ENCODE peak calls at places on chromosomes 3 and 15, in six cellular contexts. One of them, this sample, is unnamed. For H3K36me3, the result is how much of the 10 kb centered on the place peaks cover.

GRCh38 chr3:12235691-12236090 is 53.2 kb upstream of the PPARG start:
- DNase-seq in thyroid gland: no peak
- DNase-seq in CD8-positive, alpha-beta T cell: no peak
- DNase-seq in suprapubic skin: no peak
- DNase-seq in ovary: no peak
- DNase-seq in PC-9: no peak
- DNase-seq in this sample: no peak

GRCh38 chr3:129938140-129938930 is 36.2 kb upstream of the TRH start:
- DNase-seq in thyroid gland: no peak
- DNase-seq in suprapubic skin: no peak
- DNase-seq in PC-9: no peak
- DNase-seq in CD8-positive, alpha-beta T cell: no peak
- DNase-seq in ovary: no peak
- DNase-seq in this sample: peak

GRCh38 chr3:194275231-194275671 is 75.9 kb downstream of the CPN2 start:
- DNase-seq in CD8-positive, alpha-beta T cell: no peak
- DNase-seq in ovary: peak
- DNase-seq in suprapubic skin: peak
- DNase-seq in thyroid gland: no peak
- DNase-seq in PC-9: peak
- DNase-seq in this sample: peak

GRCh38 chr3:11558002-11558401 is 85.7 kb downstream of the VGLL4 start:
- DNase-seq in ovary: no peak
- DNase-seq in suprapubic skin: no peak
- DNase-seq in CD8-positive, alpha-beta T cell: no peak
- DNase-seq in PC-9: no peak
- DNase-seq in thyroid gland: no peak
- DNase-seq in this sample: no peak

GRCh38 chr3:12507871-12508281 is 23.6 kb downstream of the TSEN2 start:
- DNase-seq in suprapubic skin: no peak
- DNase-seq in ovary: peak
- DNase-seq in PC-9: peak
- DNase-seq in thyroid gland: no peak
- DNase-seq in CD8-positive, alpha-beta T cell: no peak
- DNase-seq in this sample: no peak

GRCh38 chr3:28544831-28545230 is 196.2 kb upstream of the AZI2 start:
- DNase-seq in thyroid gland: no peak
- DNase-seq in suprapubic skin: no peak
- DNase-seq in ovary: no peak
- DNase-seq in CD8-positive, alpha-beta T cell: no peak
- DNase-seq in PC-9: no peak
- DNase-seq in this sample: no peak

GRCh38 chr3:133576169-133576568 is 2.7 kb downstream of the CDV3 start:
- DNase-seq in thyroid gland: no peak
- DNase-seq in CD8-positive, alpha-beta T cell: no peak
- DNase-seq in ovary: no peak
- DNase-seq in suprapubic skin: no peak
- DNase-seq in PC-9: no peak
- DNase-seq in this sample: no peak

GRCh38 chr3:79820089-79820488 is 52.3 kb upstream of the ROBO1 start:
- DNase-seq in thyroid gland: no peak
- DNase-seq in suprapubic skin: no peak
- DNase-seq in ovary: no peak
- DNase-seq in PC-9: no peak
- DNase-seq in CD8-positive, alpha-beta T cell: no peak
- DNase-seq in this sample: no peak

GRCh38 chr15:80093854-80094418 is 34.5 kb downstream of the ZFAND6 start:
- DNase-seq in CD8-positive, alpha-beta T cell: no peak
- DNase-seq in ovary: peak
- DNase-seq in suprapubic skin: no peak
- DNase-seq in PC-9: no peak
- DNase-seq in thyroid gland: peak
- DNase-seq in this sample: peak

GRCh38 chr3:115783938-115784738 is 160.8 kb downstream of the GAP43 start:
- DNase-seq in suprapubic skin: peak
- DNase-seq in PC-9: peak
- DNase-seq in thyroid gland: peak
- DNase-seq in ovary: peak
- DNase-seq in CD8-positive, alpha-beta T cell: peak
- DNase-seq in this sample: peak

GRCh38 chr3:131543714-131544113 is 40.9 kb upstream of the MRPL3 start:
- DNase-seq in CD8-positive, alpha-beta T cell: no peak
- DNase-seq in ovary: peak
- DNase-seq in thyroid gland: peak
- DNase-seq in PC-9: peak
- DNase-seq in suprapubic skin: no peak
- DNase-seq in this sample: peak

GRCh38 chr3:45003859-45004258 is 22.2 kb upstream of the CLEC3B start:
- DNase-seq in suprapubic skin: no peak
- DNase-seq in PC-9: no peak
- DNase-seq in thyroid gland: no peak
- DNase-seq in ovary: no peak
- DNase-seq in CD8-positive, alpha-beta T cell: no peak
- DNase-seq in this sample: no peak

GRCh38 chr3:57164217-57164605 is 942 bp downstream of the IL17RD start:
- DNase-seq in thyroid gland: peak
- DNase-seq in PC-9: no peak
- DNase-seq in CD8-positive, alpha-beta T cell: no peak
- DNase-seq in ovary: peak
- DNase-seq in suprapubic skin: no peak
- DNase-seq in this sample: no peak

GRCh38 chr3:14328422-14328821 is 74.0 kb upstream of the SLC6A6 start:
- DNase-seq in suprapubic skin: no peak
- DNase-seq in thyroid gland: no peak
- DNase-seq in CD8-positive, alpha-beta T cell: no peak
- DNase-seq in ovary: no peak
- DNase-seq in PC-9: no peak
- DNase-seq in this sample: no peak

GRCh38 chr15:70750203-70750869 is 13.0 kb downstream of the UACA start:
- DNase-seq in PC-9: no peak
- DNase-seq in suprapubic skin: no peak
- DNase-seq in CD8-positive, alpha-beta T cell: no peak
- DNase-seq in thyroid gland: no peak
- DNase-seq in ovary: no peak
- DNase-seq in this sample: no peak

GRCh38 chr3:52528596-52529375 is 4.9 kb downstream of the NT5DC2 start:
- DNase-seq in CD8-positive, alpha-beta T cell: no peak
- DNase-seq in PC-9: no peak
- DNase-seq in suprapubic skin: peak
- DNase-seq in ovary: no peak
- DNase-seq in thyroid gland: no peak
- DNase-seq in this sample: peak

GRCh38 chr3:100289339-100289738 is 28.5 kb downstream of the TBC1D23 start:
- DNase-seq in thyroid gland: no peak
- DNase-seq in suprapubic skin: no peak
- DNase-seq in PC-9: no peak
- DNase-seq in ovary: no peak
- DNase-seq in CD8-positive, alpha-beta T cell: no peak
- DNase-seq in this sample: no peak

GRCh38 chr3:126053949-126054569 is 29.9 kb downstream of the SLC41A3 start:
- DNase-seq in thyroid gland: no peak
- DNase-seq in PC-9: no peak
- DNase-seq in ovary: no peak
- DNase-seq in suprapubic skin: peak
- DNase-seq in CD8-positive, alpha-beta T cell: no peak
- DNase-seq in this sample: no peak

GRCh38 chr15:64426845-64427465 is 33.4 kb upstream of the ZNF609 start:
- DNase-seq in CD8-positive, alpha-beta T cell: no peak
- DNase-seq in thyroid gland: no peak
- DNase-seq in suprapubic skin: no peak
- DNase-seq in ovary: no peak
- DNase-seq in PC-9: no peak
- DNase-seq in this sample: no peak

GRCh38 chr3:83514130-83514914 is 1444.5 kb upstream of the CADM2 start:
- DNase-seq in suprapubic skin: no peak
- DNase-seq in PC-9: peak
- DNase-seq in CD8-positive, alpha-beta T cell: no peak
- DNase-seq in thyroid gland: no peak
- DNase-seq in ovary: no peak
- DNase-seq in this sample: no peak

GRCh38 chr3:158106773-158107461 is 697 bp upstream of the SHOX2 start:
- DNase-seq in suprapubic skin: no peak
- DNase-seq in ovary: no peak
- DNase-seq in thyroid gland: no peak
- DNase-seq in CD8-positive, alpha-beta T cell: no peak
- DNase-seq in PC-9: no peak
- DNase-seq in this sample: no peak

GRCh38 chr15:40844543-40844981 is 714 bp downstream of the SPINT1 start:
- DNase-seq in ovary: no peak
- DNase-seq in thyroid gland: peak
- DNase-seq in suprapubic skin: no peak
- DNase-seq in PC-9: no peak
- DNase-seq in CD8-positive, alpha-beta T cell: peak
- DNase-seq in this sample: no peak

GRCh38 chr3:106566277-106566676 is 697.5 kb upstream of the CBLB start:
- DNase-seq in PC-9: no peak
- DNase-seq in thyroid gland: no peak
- DNase-seq in suprapubic skin: no peak
- DNase-seq in ovary: no peak
- DNase-seq in CD8-positive, alpha-beta T cell: no peak
- DNase-seq in this sample: no peak

GRCh38 chr15:71433402-71433801 is 318.1 kb downstream of the THSD4 start:
- DNase-seq in CD8-positive, alpha-beta T cell: no peak
- DNase-seq in ovary: no peak
- DNase-seq in PC-9: no peak
- DNase-seq in suprapubic skin: no peak
- DNase-seq in thyroid gland: no peak
- DNase-seq in this sample: no peak

GRCh38 chr3:55364426-55364825 is 122.7 kb downstream of the WNT5A start:
- DNase-seq in ovary: no peak
- DNase-seq in suprapubic skin: no peak
- DNase-seq in CD8-positive, alpha-beta T cell: no peak
- DNase-seq in PC-9: peak
- DNase-seq in thyroid gland: no peak
- DNase-seq in this sample: no peak

GRCh38 chr3:23865595-23866396 is 51.0 kb downstream of the NKIRAS1 start:
- DNase-seq in ovary: no peak
- DNase-seq in CD8-positive, alpha-beta T cell: no peak
- DNase-seq in suprapubic skin: no peak
- DNase-seq in PC-9: peak
- DNase-seq in thyroid gland: peak
- DNase-seq in this sample: no peak

GRCh38 chr3:183731611-183732010 is 34.0 kb downstream of the YEATS2 start:
- DNase-seq in thyroid gland: no peak
- DNase-seq in ovary: no peak
- DNase-seq in suprapubic skin: no peak
- DNase-seq in CD8-positive, alpha-beta T cell: no peak
- DNase-seq in PC-9: no peak
- DNase-seq in this sample: no peak

GRCh38 chr3:5305681-5305983 is 118.1 kb downstream of the EDEM1 start:
- DNase-seq in PC-9: no peak
- DNase-seq in ovary: no peak
- DNase-seq in thyroid gland: no peak
- DNase-seq in CD8-positive, alpha-beta T cell: no peak
- DNase-seq in suprapubic skin: no peak
- DNase-seq in this sample: no peak

GRCh38 chr3:161957467-161957866 is 460.9 kb downstream of the OTOL1 start:
- DNase-seq in PC-9: no peak
- DNase-seq in suprapubic skin: no peak
- DNase-seq in CD8-positive, alpha-beta T cell: no peak
- DNase-seq in ovary: no peak
- DNase-seq in thyroid gland: no peak
- DNase-seq in this sample: no peak

GRCh38 chr15:89630260-89630659 is 25.0 kb downstream of the KIF7 start:
- DNase-seq in ovary: no peak
- DNase-seq in CD8-positive, alpha-beta T cell: no peak
- DNase-seq in PC-9: no peak
- DNase-seq in suprapubic skin: peak
- DNase-seq in thyroid gland: no peak
- DNase-seq in this sample: no peak
- H3K36me3 ChIP-seq in ovary: under half
- H3K36me3 ChIP-seq in CD8-positive, alpha-beta T cell: under half
- H3K36me3 ChIP-seq in PC-9: under half
- H3K36me3 ChIP-seq in suprapubic skin: half or more
- H3K36me3 ChIP-seq in thyroid gland: under half
- H3K36me3 ChIP-seq in this sample: under half

GRCh38 chr3:38227989-38228388 is 37.6 kb upstream of the SLC22A13 start:
- DNase-seq in PC-9: no peak
- DNase-seq in suprapubic skin: no peak
- DNase-seq in ovary: no peak
- DNase-seq in CD8-positive, alpha-beta T cell: no peak
- DNase-seq in thyroid gland: no peak
- DNase-seq in this sample: no peak

GRCh38 chr3:38238416-38239008 is 27.1 kb upstream of the SLC22A13 start:
- DNase-seq in CD8-positive, alpha-beta T cell: no peak
- DNase-seq in thyroid gland: no peak
- DNase-seq in ovary: no peak
- DNase-seq in suprapubic skin: no peak
- DNase-seq in PC-9: no peak
- DNase-seq in this sample: no peak

GRCh38 chr3:38235466-38235865 is 30.1 kb upstream of the SLC22A13 start:
- DNase-seq in thyroid gland: no peak
- DNase-seq in suprapubic skin: no peak
- DNase-seq in PC-9: no peak
- DNase-seq in ovary: no peak
- DNase-seq in CD8-positive, alpha-beta T cell: no peak
- DNase-seq in this sample: no peak

GRCh38 chr3:38229036-38229435 is 36.6 kb upstream of the SLC22A13 start:
- DNase-seq in PC-9: no peak
- DNase-seq in suprapubic skin: no peak
- DNase-seq in thyroid gland: no peak
- DNase-seq in CD8-positive, alpha-beta T cell: no peak
- DNase-seq in ovary: no peak
- DNase-seq in this sample: no peak

DNA sequence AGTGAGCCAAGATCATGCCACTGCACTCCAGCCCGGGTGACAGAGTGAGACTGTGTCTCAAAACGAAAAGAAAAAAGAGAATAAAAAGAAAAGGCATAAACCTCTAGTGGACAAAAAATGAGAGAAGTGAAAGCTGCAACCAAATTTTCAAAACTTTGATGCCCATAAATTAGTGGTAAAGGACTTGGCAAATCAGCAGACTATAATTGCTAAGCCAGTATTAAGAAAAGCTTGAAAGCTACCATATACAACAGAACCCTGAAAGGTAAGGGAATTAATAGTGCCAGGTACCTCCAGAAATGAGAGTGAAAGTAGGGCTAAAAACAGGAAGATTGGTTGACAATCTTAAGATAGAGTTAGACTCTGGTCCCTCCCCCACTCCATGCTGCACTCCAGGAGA is 32.9 kb upstream of the SLC22A13 start:
- DNase-seq in thyroid gland: no peak
- DNase-seq in ovary: no peak
- DNase-seq in suprapubic skin: no peak
- DNase-seq in CD8-positive, alpha-beta T cell: no peak
- DNase-seq in PC-9: no peak
- DNase-seq in this sample: no peak
- TF ChIP-seq CTCF in thyroid gland: no peak
- TF ChIP-seq CTCF in ovary: no peak
- TF ChIP-seq CTCF in suprapubic skin: no peak
- TF ChIP-seq CTCF in CD8-positive, alpha-beta T cell: no peak
- TF ChIP-seq CTCF in PC-9: no peak
- TF ChIP-seq CTCF in this sample: no peak

GRCh38 chr3:123152656-123153055 is 49.1 kb upstream of the SEC22A start:
- DNase-seq in PC-9: no peak
- DNase-seq in suprapubic skin: no peak
- DNase-seq in ovary: no peak
- DNase-seq in thyroid gland: no peak
- DNase-seq in CD8-positive, alpha-beta T cell: no peak
- DNase-seq in this sample: no peak
- H3K36me3 ChIP-seq in PC-9: under half
- H3K36me3 ChIP-seq in suprapubic skin: half or more
- H3K36me3 ChIP-seq in ovary: under half
- H3K36me3 ChIP-seq in thyroid gland: under half
- H3K36me3 ChIP-seq in CD8-positive, alpha-beta T cell: under half
- H3K36me3 ChIP-seq in this sample: under half

GRCh38 chr3:58422756-58423324 is 10.8 kb downstream of the PDHB start:
- DNase-seq in CD8-positive, alpha-beta T cell: no peak
- DNase-seq in suprapubic skin: no peak
- DNase-seq in ovary: no peak
- DNase-seq in PC-9: no peak
- DNase-seq in thyroid gland: peak
- DNase-seq in this sample: no peak
- TF ChIP-seq CTCF in CD8-positive, alpha-beta T cell: no peak
- TF ChIP-seq CTCF in suprapubic skin: no peak
- TF ChIP-seq CTCF in ovary: no peak
- TF ChIP-seq CTCF in PC-9: peak
- TF ChIP-seq CTCF in thyroid gland: peak
- TF ChIP-seq CTCF in this sample: no peak

This sample was measured in sigmoid colon.